ENCODE peak calls at places on chromosomes 5 and 9, in six cellular contexts. One of them, this sample, is unnamed.

GRCh38 chr9:95770653-95771131 is 104.8 kb upstream of the ERCC6L2 start:
- DNase-seq in T-helper 9 cell: no peak
- DNase-seq in AG08396: no peak
- DNase-seq in left ventricle myocardium inferior: no peak
- DNase-seq in stimulated activated CD4-positive, alpha-beta T cell treated with anti-CD3 and anti-CD28 coated beads, Interleukin-2, amount 100 ng/mL, for 48 hours: no peak
- DNase-seq in HuH-7.5: no peak
- DNase-seq in this sample: no peak

GRCh38 chr9:751137-752051 is 90.1 kb upstream of the DMRT1 start:
- DNase-seq in HuH-7.5: no peak
- DNase-seq in T-helper 9 cell: no peak
- DNase-seq in left ventricle myocardium inferior: no peak
- DNase-seq in stimulated activated CD4-positive, alpha-beta T cell treated with anti-CD3 and anti-CD28 coated beads, Interleukin-2, amount 100 ng/mL, for 48 hours: no peak
- DNase-seq in AG08396: no peak
- DNase-seq in this sample: peak

GRCh38 chr9:123686849-123687233 is 243.1 kb downstream of the DENND1A start:
- DNase-seq in T-helper 9 cell: no peak
- DNase-seq in AG08396: no peak
- DNase-seq in left ventricle myocardium inferior: no peak
- DNase-seq in stimulated activated CD4-positive, alpha-beta T cell treated with anti-CD3 and anti-CD28 coated beads, Interleukin-2, amount 100 ng/mL, for 48 hours: no peak
- DNase-seq in HuH-7.5: no peak
- DNase-seq in this sample: no peak

GRCh38 chr9:114434878-114435311 is 47.1 kb upstream of the AKNA start:
- DNase-seq in left ventricle myocardium inferior: no peak
- DNase-seq in AG08396: peak
- DNase-seq in T-helper 9 cell: no peak
- DNase-seq in stimulated activated CD4-positive, alpha-beta T cell treated with anti-CD3 and anti-CD28 coated beads, Interleukin-2, amount 100 ng/mL, for 48 hours: no peak
- DNase-seq in HuH-7.5: peak
- DNase-seq in this sample: peak

GRCh38 chr5:99019812-99020697 is 91.2 kb upstream of the CHD1 start:
- DNase-seq in AG08396: peak
- DNase-seq in HuH-7.5: no peak
- DNase-seq in left ventricle myocardium inferior: no peak
- DNase-seq in stimulated activated CD4-positive, alpha-beta T cell treated with anti-CD3 and anti-CD28 coated beads, Interleukin-2, amount 100 ng/mL, for 48 hours: no peak
- DNase-seq in T-helper 9 cell: no peak
- DNase-seq in this sample: peak

GRCh38 chr9:99818439-99818992 is 3.2 kb upstream of the NR4A3 start:
- DNase-seq in stimulated activated CD4-positive, alpha-beta T cell treated with anti-CD3 and anti-CD28 coated beads, Interleukin-2, amount 100 ng/mL, for 48 hours: no peak
- DNase-seq in left ventricle myocardium inferior: no peak
- DNase-seq in HuH-7.5: no peak
- DNase-seq in T-helper 9 cell: no peak
- DNase-seq in AG08396: no peak
- DNase-seq in this sample: no peak

GRCh38 chr9:125522328-125522725 is 184.7 kb downstream of the MAPKAP1 start:
- DNase-seq in HuH-7.5: no peak
- DNase-seq in stimulated activated CD4-positive, alpha-beta T cell treated with anti-CD3 and anti-CD28 coated beads, Interleukin-2, amount 100 ng/mL, for 48 hours: no peak
- DNase-seq in left ventricle myocardium inferior: no peak
- DNase-seq in AG08396: peak
- DNase-seq in T-helper 9 cell: no peak
- DNase-seq in this sample: peak

GRCh38 chr5:81909677-81910076 is 62.1 kb upstream of the ATG10 start:
- DNase-seq in HuH-7.5: no peak
- DNase-seq in stimulated activated CD4-positive, alpha-beta T cell treated with anti-CD3 and anti-CD28 coated beads, Interleukin-2, amount 100 ng/mL, for 48 hours: no peak
- DNase-seq in T-helper 9 cell: no peak
- DNase-seq in AG08396: no peak
- DNase-seq in left ventricle myocardium inferior: no peak
- DNase-seq in this sample: no peak

GRCh38 chr9:93118863-93119702 is 15.0 kb downstream of the NINJ1 start:
- DNase-seq in left ventricle myocardium inferior: peak
- DNase-seq in T-helper 9 cell: no peak
- DNase-seq in stimulated activated CD4-positive, alpha-beta T cell treated with anti-CD3 and anti-CD28 coated beads, Interleukin-2, amount 100 ng/mL, for 48 hours: no peak
- DNase-seq in AG08396: no peak
- DNase-seq in HuH-7.5: no peak
- DNase-seq in this sample: no peak

GRCh38 chr9:35134920-35135319 is 19.3 kb upstream of the ATOSB start:
- DNase-seq in stimulated activated CD4-positive, alpha-beta T cell treated with anti-CD3 and anti-CD28 coated beads, Interleukin-2, amount 100 ng/mL, for 48 hours: no peak
- DNase-seq in AG08396: no peak
- DNase-seq in T-helper 9 cell: no peak
- DNase-seq in left ventricle myocardium inferior: no peak
- DNase-seq in HuH-7.5: no peak
- DNase-seq in this sample: no peak

GRCh38 chr5:122333564-122333963 is 21.5 kb downstream of the SNCAIP start:
- DNase-seq in HuH-7.5: no peak
- DNase-seq in T-helper 9 cell: no peak
- DNase-seq in stimulated activated CD4-positive, alpha-beta T cell treated with anti-CD3 and anti-CD28 coated beads, Interleukin-2, amount 100 ng/mL, for 48 hours: no peak
- DNase-seq in left ventricle myocardium inferior: no peak
- DNase-seq in AG08396: no peak
- DNase-seq in this sample: no peak

GRCh38 chr5:1152771-1153282 is 41.0 kb upstream of the SLC12A7 start:
- DNase-seq in HuH-7.5: no peak
- DNase-seq in AG08396: no peak
- DNase-seq in stimulated activated CD4-positive, alpha-beta T cell treated with anti-CD3 and anti-CD28 coated beads, Interleukin-2, amount 100 ng/mL, for 48 hours: no peak
- DNase-seq in T-helper 9 cell: no peak
- DNase-seq in left ventricle myocardium inferior: no peak
- DNase-seq in this sample: peak

GRCh38 chr9:112898872-112899281 is 8.2 kb upstream of the SLC46A2 start:
- DNase-seq in stimulated activated CD4-positive, alpha-beta T cell treated with anti-CD3 and anti-CD28 coated beads, Interleukin-2, amount 100 ng/mL, for 48 hours: no peak
- DNase-seq in left ventricle myocardium inferior: no peak
- DNase-seq in AG08396: no peak
- DNase-seq in T-helper 9 cell: no peak
- DNase-seq in HuH-7.5: no peak
- DNase-seq in this sample: no peak

GRCh38 chr9:98888794-98889495 is 54.8 kb upstream of the COL15A1 start:
- DNase-seq in T-helper 9 cell: no peak
- DNase-seq in left ventricle myocardium inferior: no peak
- DNase-seq in AG08396: peak
- DNase-seq in HuH-7.5: no peak
- DNase-seq in stimulated activated CD4-positive, alpha-beta T cell treated with anti-CD3 and anti-CD28 coated beads, Interleukin-2, amount 100 ng/mL, for 48 hours: no peak
- DNase-seq in this sample: peak

GRCh38 chr9:134123764-134124128 is 12.1 kb upstream of the WDR5 start:
- DNase-seq in stimulated activated CD4-positive, alpha-beta T cell treated with anti-CD3 and anti-CD28 coated beads, Interleukin-2, amount 100 ng/mL, for 48 hours: no peak
- DNase-seq in T-helper 9 cell: no peak
- DNase-seq in left ventricle myocardium inferior: no peak
- DNase-seq in HuH-7.5: no peak
- DNase-seq in AG08396: no peak
- DNase-seq in this sample: no peak

GRCh38 chr5:95184924-95185323 is 100.0 kb downstream of the MCTP1 start:
- DNase-seq in stimulated activated CD4-positive, alpha-beta T cell treated with anti-CD3 and anti-CD28 coated beads, Interleukin-2, amount 100 ng/mL, for 48 hours: no peak
- DNase-seq in T-helper 9 cell: no peak
- DNase-seq in left ventricle myocardium inferior: no peak
- DNase-seq in AG08396: no peak
- DNase-seq in HuH-7.5: no peak
- DNase-seq in this sample: no peak

GRCh38 chr9:31608881-31609280 is 775.6 kb upstream of the ACO1 start:
- DNase-seq in T-helper 9 cell: no peak
- DNase-seq in AG08396: no peak
- DNase-seq in HuH-7.5: no peak
- DNase-seq in left ventricle myocardium inferior: no peak
- DNase-seq in stimulated activated CD4-positive, alpha-beta T cell treated with anti-CD3 and anti-CD28 coated beads, Interleukin-2, amount 100 ng/mL, for 48 hours: no peak
- DNase-seq in this sample: no peak

GRCh38 chr5:149027636-149028035 is 35.2 kb downstream of the SH3TC2 start:
- DNase-seq in HuH-7.5: no peak
- DNase-seq in AG08396: no peak
- DNase-seq in left ventricle myocardium inferior: no peak
- DNase-seq in stimulated activated CD4-positive, alpha-beta T cell treated with anti-CD3 and anti-CD28 coated beads, Interleukin-2, amount 100 ng/mL, for 48 hours: no peak
- DNase-seq in T-helper 9 cell: no peak
- DNase-seq in this sample: no peak

GRCh38 chr9:96554801-96555566 is 64.7 kb downstream of the CDC14B start:
- DNase-seq in HuH-7.5: no peak
- DNase-seq in stimulated activated CD4-positive, alpha-beta T cell treated with anti-CD3 and anti-CD28 coated beads, Interleukin-2, amount 100 ng/mL, for 48 hours: no peak
- DNase-seq in left ventricle myocardium inferior: no peak
- DNase-seq in AG08396: no peak
- DNase-seq in T-helper 9 cell: no peak
- DNase-seq in this sample: peak

GRCh38 chr5:10885026-10885425 is 124.0 kb upstream of the DAP start:
- DNase-seq in stimulated activated CD4-positive, alpha-beta T cell treated with anti-CD3 and anti-CD28 coated beads, Interleukin-2, amount 100 ng/mL, for 48 hours: no peak
- DNase-seq in left ventricle myocardium inferior: no peak
- DNase-seq in AG08396: peak
- DNase-seq in HuH-7.5: no peak
- DNase-seq in T-helper 9 cell: no peak
- DNase-seq in this sample: peak

GRCh38 chr5:50440651-50441478 is at the start of gene EMB:
- DNase-seq in T-helper 9 cell: peak
- DNase-seq in AG08396: peak
- DNase-seq in left ventricle myocardium inferior: peak
- DNase-seq in stimulated activated CD4-positive, alpha-beta T cell treated with anti-CD3 and anti-CD28 coated beads, Interleukin-2, amount 100 ng/mL, for 48 hours: peak
- DNase-seq in HuH-7.5: peak
- DNase-seq in this sample: peak

GRCh38 chr9:36590246-36590645 is 17.6 kb downstream of the MELK start:
- DNase-seq in left ventricle myocardium inferior: no peak
- DNase-seq in stimulated activated CD4-positive, alpha-beta T cell treated with anti-CD3 and anti-CD28 coated beads, Interleukin-2, amount 100 ng/mL, for 48 hours: no peak
- DNase-seq in HuH-7.5: no peak
- DNase-seq in T-helper 9 cell: no peak
- DNase-seq in AG08396: no peak
- DNase-seq in this sample: no peak

GRCh38 chr5:17365756-17366155 is 132.3 kb upstream of the TAF11L2 start:
- DNase-seq in HuH-7.5: no peak
- DNase-seq in left ventricle myocardium inferior: no peak
- DNase-seq in T-helper 9 cell: no peak
- DNase-seq in AG08396: peak
- DNase-seq in stimulated activated CD4-positive, alpha-beta T cell treated with anti-CD3 and anti-CD28 coated beads, Interleukin-2, amount 100 ng/mL, for 48 hours: no peak
- DNase-seq in this sample: peak

This sample was measured in AG08395.